ENCODE peak calls at places on chromosomes 12 and 14, in eight cellular contexts. A is Right ventricle myocardium superior; U is GM23248; B is NCI-H1105 treated with DMSO at 0.1 percent for 48 hours; N is stimulated activated CD8-positive, alpha-beta memory T cell treated with anti-CD3 and anti-CD28 coated beads, Interleukin-15, amount 100 ng/mL, for 24 hours; J is naive B cell; I is T47D; K is MCF 10A. E is an unnamed sample.

GRCh38 chr14:29271669-29272068 is 505.1 kb downstream of the FOXG1 start:
- DNase-seq in K (no peak), A (no peak), I (no peak), N (no peak), B (no peak), J (no peak), U (no peak), E (no peak)

GRCh38 chr14:67814826-67815225 is 1.6 kb downstream of the ZFYVE26 start:
- DNase-seq in U (peak), K (no peak), I (no peak), B (no peak), J (no peak), N (no peak), A (no peak), E (no peak)

GRCh38 chr12:116319316-116319715 is 41.8 kb upstream of the MED13L start:
- DNase-seq in J (no peak), A (no peak), N (no peak), K (no peak), I (no peak), B (peak), U (no peak), E (no peak)

GRCh38 chr12:21989819-21990412 is 48.7 kb upstream of the ABCC9 start:
- DNase-seq in N (no peak), A (no peak), K (peak), I (no peak), U (peak), J (no peak), B (peak), E (no peak)

GRCh38 chr12:26125451-26126339 is 858 bp upstream of the BHLHE41 start:
- DNase-seq in K (peak), B (peak), A (peak), I (peak), U (peak), J (peak), N (no peak), E (peak)

GRCh38 chr14:35161231-35161630 is 38.9 kb downstream of the PRORP start:
- DNase-seq in A (no peak), K (peak), B (no peak), J (no peak), I (no peak), U (no peak), N (no peak), E (no peak)

GRCh38 chr14:58072288-58073071 is 79.5 kb downstream of the ARMH4 start:
- DNase-seq in A (no peak), J (peak), B (peak), I (peak), K (peak), N (no peak), U (peak), E (peak)

GRCh38 chr12:57771271-57771872 is 533 bp downstream of the METTL1 start:
- DNase-seq in N (no peak), I (peak), U (peak), B (peak), K (peak), A (peak), J (no peak), E (peak)

GRCh38 chr12:119940881-119941280 is 48.2 kb upstream of the BICDL1 start:
- DNase-seq in K (peak), I (no peak), N (no peak), J (no peak), A (no peak), U (peak), B (no peak), E (no peak)

GRCh38 chr14:100810861-100811461 is 15.0 kb upstream of the MEG3 start:
- DNase-seq in B (no peak), K (peak), A (no peak), N (no peak), I (no peak), J (no peak), U (no peak), E (no peak)

GRCh38 chr12:104890463-104891096 is 67.5 kb downstream of the SLC41A2 start:
- DNase-seq in B (no peak), J (no peak), A (no peak), K (no peak), U (peak), I (no peak), N (no peak), E (no peak)

GRCh38 chr14:91985521-91986255 is 38.2 kb upstream of the FBLN5 start:
- DNase-seq in U (peak), A (no peak), N (no peak), I (no peak), B (no peak), J (no peak), K (peak), E (no peak)

GRCh38 chr14:95260537-95261440 is 58.9 kb downstream of the CLMN start:
- DNase-seq in N (no peak), A (no peak), K (peak), I (no peak), U (peak), B (no peak), J (no peak), E (no peak)

GRCh38 chr12:83143937-83144336 is 457.2 kb downstream of the TMTC2 start:
- DNase-seq in B (peak), U (no peak), K (no peak), N (no peak), A (no peak), I (no peak), J (no peak), E (no peak)

GRCh38 chr12:81347404-81347803 is 269.5 kb downstream of the ACSS3 start:
- DNase-seq in B (no peak), K (no peak), U (no peak), J (no peak), N (no peak), I (no peak), A (no peak), E (no peak)

GRCh38 chr12:116121453-116121871 is 156.0 kb downstream of the MED13L start:
- DNase-seq in U (peak), N (no peak), I (no peak), K (peak), B (no peak), J (no peak), A (no peak), E (no peak)

GRCh38 chr14:70808023-70808401 is 1.3 kb downstream of the MAP3K9 start:
- DNase-seq in U (no peak), J (peak), B (peak), N (no peak), A (no peak), I (peak), K (peak), E (no peak)

GRCh38 chr12:123365141-123365917 is 682 bp upstream of the SBNO1 start:
- DNase-seq in J (peak), B (peak), N (peak), U (peak), A (peak), I (peak), K (peak), E (peak)

GRCh38 chr14:40398981-40399380 is 966.7 kb upstream of the FBXO33 start:
- DNase-seq in I (no peak), J (no peak), A (no peak), K (no peak), N (no peak), U (no peak), B (no peak), E (no peak)

GRCh38 chr12:121789233-121789781 is 4.2 kb downstream of the RHOF start:
- DNase-seq in B (no peak), N (no peak), K (no peak), U (no peak), J (peak), A (peak), I (no peak), E (no peak)

GRCh38 chr12:45304514-45305178 is 88.8 kb downstream of the ANO6 start:
- DNase-seq in U (no peak), A (no peak), J (no peak), N (no peak), B (no peak), I (no peak), K (no peak), E (no peak)

GRCh38 chr12:98439471-98440164 is 75.8 kb upstream of the TMPO start:
- DNase-seq in A (no peak), U (peak), I (no peak), B (no peak), N (no peak), K (no peak), J (no peak), E (no peak)

GRCh38 chr14:51929156-51929555 is 60.2 kb upstream of the RTRAF start:
- DNase-seq in N (no peak), J (no peak), B (no peak), K (no peak), A (no peak), I (no peak), U (peak), E (no peak)

GRCh38 chr12:47650469-47650868 is 55.4 kb downstream of the RPAP3 start:
- DNase-seq in N (no peak), U (peak), B (no peak), K (no peak), A (no peak), I (no peak), J (no peak), E (no peak)

GRCh38 chr14:94805726-94806288 is 35.9 kb upstream of the GSC start:
- DNase-seq in B (no peak), J (no peak), U (peak), A (no peak), K (no peak), N (no peak), I (no peak), E (no peak)

GRCh38 chr14:73460691-73461127 is 2.4 kb upstream of the NUMB start:
- DNase-seq in K (peak), A (no peak), I (no peak), N (no peak), B (peak), U (peak), J (no peak), E (no peak)

GRCh38 chr12:65902504-65902903 is 78.2 kb downstream of the HMGA2 start:
- DNase-seq in A (no peak), I (no peak), N (no peak), B (no peak), J (no peak), U (peak), K (no peak), E (no peak)

GRCh38 chr14:91387135-91387849 is 30.3 kb downstream of the CCDC88C start:
- DNase-seq in N (no peak), U (no peak), I (no peak), B (no peak), J (no peak), A (no peak), K (no peak), E (peak)

GRCh38 chr12:92466391-92467305 is 236.1 kb upstream of the PLEKHG7 start:
- DNase-seq in N (no peak), K (no peak), J (peak), U (no peak), I (peak), B (peak), A (peak), E (no peak)

GRCh38 chr12:64826234-64826633 is 1.8 kb downstream of the TBC1D30 start:
- DNase-seq in I (no peak), B (peak), K (no peak), J (no peak), U (peak), A (peak), N (no peak), E (peak)

GRCh38 chr12:113149361-113150150 is at the start of gene CFAP73:
- DNase-seq in A (peak), U (peak), K (peak), J (no peak), I (peak), N (no peak), B (peak), E (peak)

GRCh38 chr14:55267816-55268215 is 3.4 kb upstream of the FBXO34 start:
- DNase-seq in K (no peak), B (no peak), J (no peak), U (peak), I (no peak), A (no peak), N (no peak), E (no peak)

GRCh38 chr12:70757830-70758493 is 120.7 kb upstream of the PTPRB start:
- DNase-seq in N (no peak), B (no peak), K (no peak), I (no peak), A (no peak), U (no peak), J (no peak), E (no peak)

GRCh38 chr14:102262894-102263462 is 42.0 kb downstream of the MOK start:
- DNase-seq in I (no peak), A (no peak), J (no peak), K (peak), N (no peak), B (peak), U (peak), E (peak)

GRCh38 chr12:4251228-4251891 is 22.2 kb upstream of the CCND2 start:
- DNase-seq in U (no peak), J (no peak), N (no peak), K (no peak), B (no peak), I (no peak), A (no peak), E (no peak)

GRCh38 chr14:30958555-30959407 is 66.7 kb upstream of the AP4S1 start:
- DNase-seq in I (no peak), U (no peak), A (no peak), K (no peak), N (no peak), B (no peak), J (no peak), E (no peak)

GRCh38 chr12:74317078-74317581 is 220.5 kb upstream of the ATXN7L3B start:
- DNase-seq in J (no peak), A (peak), I (peak), K (peak), U (no peak), B (peak), N (no peak), E (peak)

GRCh38 chr14:69079747-69080146 is 73.2 kb downstream of the DCAF5 start:
- DNase-seq in B (no peak), K (no peak), U (no peak), N (no peak), A (no peak), J (no peak), I (no peak), E (no peak)

GRCh38 chr12:107131832-107132616 is 38.7 kb upstream of the CRY1 start:
- DNase-seq in J (peak), I (peak), N (no peak), B (peak), K (peak), U (peak), A (no peak), E (peak)

E was measured in islet precursor cell.